ENCODE peak calls at places on chromosomes 11 and 22, in five cellular contexts. One of them, this sample, is unnamed.

GRCh38 chr11:90803366-90803765 is 580.5 kb upstream of the CHORDC1 start:
- DNase-seq in naive B cell: no peak
- DNase-seq in cardiac septum: no peak
- DNase-seq in memory B cell: no peak
- DNase-seq in lower leg skin: no peak
- DNase-seq in this sample: no peak

GRCh38 chr11:61980783-61981541 is 13.5 kb upstream of the FTH1 start:
- DNase-seq in naive B cell: no peak
- DNase-seq in cardiac septum: no peak
- DNase-seq in memory B cell: no peak
- DNase-seq in lower leg skin: peak
- DNase-seq in this sample: no peak

GRCh38 chr11:33475999-33476398 is 218.8 kb downstream of the HIPK3 start:
- DNase-seq in naive B cell: no peak
- DNase-seq in cardiac septum: no peak
- DNase-seq in memory B cell: no peak
- DNase-seq in lower leg skin: no peak
- DNase-seq in this sample: no peak

GRCh38 chr22:22884888-22885840 is 2.5 kb upstream of the IGLL5 start:
- DNase-seq in naive B cell: peak
- DNase-seq in cardiac septum: no peak
- DNase-seq in memory B cell: peak
- DNase-seq in lower leg skin: peak
- DNase-seq in this sample: no peak

GRCh38 chr11:46381836-46382643 is 571 bp downstream of the MDK start:
- DNase-seq in naive B cell: no peak
- DNase-seq in cardiac septum: no peak
- DNase-seq in memory B cell: no peak
- DNase-seq in lower leg skin: no peak
- DNase-seq in this sample: no peak

GRCh38 chr11:74311352-74311926 is at the start of gene P4HA3:
- DNase-seq in naive B cell: peak
- DNase-seq in cardiac septum: peak
- DNase-seq in memory B cell: peak
- DNase-seq in lower leg skin: peak
- DNase-seq in this sample: no peak

GRCh38 chr11:68714047-68714856 is 29.9 kb downstream of the GAL start:
- DNase-seq in naive B cell: no peak
- DNase-seq in cardiac septum: no peak
- DNase-seq in memory B cell: no peak
- DNase-seq in lower leg skin: no peak
- DNase-seq in this sample: no peak

GRCh38 chr11:125262825-125263218 is 98.3 kb downstream of the PKNOX2 start:
- DNase-seq in naive B cell: no peak
- DNase-seq in cardiac septum: peak
- DNase-seq in memory B cell: no peak
- DNase-seq in lower leg skin: no peak
- DNase-seq in this sample: peak

GRCh38 chr11:47524200-47524874 is 28.6 kb downstream of the CELF1 start:
- DNase-seq in naive B cell: no peak
- DNase-seq in cardiac septum: peak
- DNase-seq in memory B cell: peak
- DNase-seq in lower leg skin: no peak
- DNase-seq in this sample: no peak

GRCh38 chr11:128766687-128767086 is 72.8 kb downstream of the FLI1 start:
- DNase-seq in naive B cell: no peak
- DNase-seq in cardiac septum: no peak
- DNase-seq in memory B cell: no peak
- DNase-seq in lower leg skin: no peak
- DNase-seq in this sample: no peak

GRCh38 chr11:121763526-121763925 is 310.8 kb upstream of the SORL1-AS1 start:
- DNase-seq in naive B cell: peak
- DNase-seq in cardiac septum: no peak
- DNase-seq in memory B cell: no peak
- DNase-seq in lower leg skin: no peak
- DNase-seq in this sample: no peak

GRCh38 chr11:117010808-117011540 is 87.3 kb downstream of the SIK3 start:
- DNase-seq in naive B cell: no peak
- DNase-seq in cardiac septum: no peak
- DNase-seq in memory B cell: no peak
- DNase-seq in lower leg skin: no peak
- DNase-seq in this sample: peak

GRCh38 chr11:3121931-3122774 is 43.0 kb downstream of the OSBPL5 start:
- DNase-seq in naive B cell: no peak
- DNase-seq in cardiac septum: peak
- DNase-seq in memory B cell: no peak
- DNase-seq in lower leg skin: peak
- DNase-seq in this sample: no peak

GRCh38 chr11:2305862-2306823 is 4.3 kb downstream of the TSPAN32 start:
- DNase-seq in naive B cell: no peak
- DNase-seq in cardiac septum: peak
- DNase-seq in memory B cell: no peak
- DNase-seq in lower leg skin: peak
- DNase-seq in this sample: peak

GRCh38 chr11:130442728-130443127 is 5.7 kb upstream of the ADAMTS15 start:
- DNase-seq in naive B cell: no peak
- DNase-seq in cardiac septum: no peak
- DNase-seq in memory B cell: no peak
- DNase-seq in lower leg skin: no peak
- DNase-seq in this sample: no peak

GRCh38 chr11:116109228-116109627 is 605.0 kb upstream of the CADM1 start:
- DNase-seq in naive B cell: no peak
- DNase-seq in cardiac septum: no peak
- DNase-seq in memory B cell: no peak
- DNase-seq in lower leg skin: peak
- DNase-seq in this sample: no peak

GRCh38 chr11:69008774-69009440 is 4.1 kb downstream of the MRGPRF start:
- DNase-seq in naive B cell: no peak
- DNase-seq in cardiac septum: peak
- DNase-seq in memory B cell: no peak
- DNase-seq in lower leg skin: peak
- DNase-seq in this sample: peak

GRCh38 chr22:42397332-42398246 is 34.6 kb downstream of the NFAM1 start:
- DNase-seq in naive B cell: peak
- DNase-seq in cardiac septum: peak
- DNase-seq in memory B cell: peak
- DNase-seq in lower leg skin: no peak
- DNase-seq in this sample: no peak

GRCh38 chr11:36130401-36130800 is 158.8 kb downstream of the COMMD9 start:
- DNase-seq in naive B cell: no peak
- DNase-seq in cardiac septum: no peak
- DNase-seq in memory B cell: no peak
- DNase-seq in lower leg skin: no peak
- DNase-seq in this sample: peak

GRCh38 chr22:36374603-36375024 is 13.2 kb downstream of the MYH9 start:
- DNase-seq in naive B cell: no peak
- DNase-seq in cardiac septum: no peak
- DNase-seq in memory B cell: no peak
- DNase-seq in lower leg skin: no peak
- DNase-seq in this sample: peak

GRCh38 chr22:32475428-32476010 is 908 bp downstream of the FBXO7 start:
- DNase-seq in naive B cell: no peak
- DNase-seq in cardiac septum: no peak
- DNase-seq in memory B cell: peak
- DNase-seq in lower leg skin: peak
- DNase-seq in this sample: peak

GRCh38 chr11:122897606-122898210 is 15.1 kb downstream of the JHY start:
- DNase-seq in naive B cell: no peak
- DNase-seq in cardiac septum: no peak
- DNase-seq in memory B cell: no peak
- DNase-seq in lower leg skin: no peak
- DNase-seq in this sample: peak

GRCh38 chr11:4851033-4851432 is 2.0 kb upstream of the OR51S1 start:
- DNase-seq in naive B cell: no peak
- DNase-seq in cardiac septum: no peak
- DNase-seq in memory B cell: no peak
- DNase-seq in lower leg skin: no peak
- DNase-seq in this sample: no peak

GRCh38 chr11:2187267-2187707 is 15.7 kb upstream of the TH start:
- DNase-seq in naive B cell: no peak
- DNase-seq in cardiac septum: no peak
- DNase-seq in memory B cell: no peak
- DNase-seq in lower leg skin: no peak
- DNase-seq in this sample: no peak

GRCh38 chr11:66454253-66454652 is 12.5 kb upstream of the PELI3 start:
- DNase-seq in naive B cell: no peak
- DNase-seq in cardiac septum: no peak
- DNase-seq in memory B cell: no peak
- DNase-seq in lower leg skin: no peak
- DNase-seq in this sample: no peak

This sample was measured in HCEC 1CT.